ENCODE peak calls at places on chromosomes 6 and 20, in five cellular contexts. One of them, this sample, is unnamed.

GRCh38 chr20:47267621-47268020 is 88.9 kb downstream of the ZMYND8 start:
- DNase-seq in astrocyte of the spinal cord: no peak
- DNase-seq in uterus: no peak
- DNase-seq in RWPE1: no peak
- DNase-seq in HepG2: no peak
- DNase-seq in this sample: no peak

GRCh38 chr20:25539742-25540201 is 45.6 kb downstream of the NINL start:
- DNase-seq in astrocyte of the spinal cord: no peak
- DNase-seq in uterus: no peak
- DNase-seq in RWPE1: no peak
- DNase-seq in HepG2: no peak
- DNase-seq in this sample: no peak

GRCh38 chr20:24314053-24314452 is 155.4 kb upstream of the SYNDIG1 start:
- DNase-seq in astrocyte of the spinal cord: no peak
- DNase-seq in uterus: no peak
- DNase-seq in RWPE1: no peak
- DNase-seq in HepG2: no peak
- DNase-seq in this sample: no peak

GRCh38 chr6:122484760-122485159 is 13.2 kb upstream of the SERINC1 start:
- DNase-seq in astrocyte of the spinal cord: no peak
- DNase-seq in uterus: no peak
- DNase-seq in RWPE1: no peak
- DNase-seq in HepG2: no peak
- DNase-seq in this sample: no peak

GRCh38 chr20:62376112-62377063 is 9.3 kb upstream of the LAMA5 start:
- DNase-seq in astrocyte of the spinal cord: no peak
- DNase-seq in uterus: peak
- DNase-seq in RWPE1: no peak
- DNase-seq in HepG2: peak
- DNase-seq in this sample: no peak

GRCh38 chr20:35663813-35664543 is 722 bp downstream of the CPNE1 start:
- DNase-seq in astrocyte of the spinal cord: peak
- DNase-seq in uterus: peak
- DNase-seq in RWPE1: peak
- DNase-seq in HepG2: peak
- DNase-seq in this sample: no peak

GRCh38 chr6:111880181-111880944 is 7.1 kb upstream of the FYN start:
- DNase-seq in astrocyte of the spinal cord: peak
- DNase-seq in uterus: no peak
- DNase-seq in RWPE1: peak
- DNase-seq in HepG2: no peak
- DNase-seq in this sample: no peak

GRCh38 chr6:100472674-100473073 is 8.0 kb upstream of the SIM1 start:
- DNase-seq in astrocyte of the spinal cord: no peak
- DNase-seq in uterus: no peak
- DNase-seq in RWPE1: no peak
- DNase-seq in HepG2: no peak
- DNase-seq in this sample: no peak

GRCh38 chr6:119671105-119671504 is 321.5 kb upstream of the MAN1A1 start:
- DNase-seq in astrocyte of the spinal cord: peak
- DNase-seq in uterus: no peak
- DNase-seq in RWPE1: no peak
- DNase-seq in HepG2: no peak
- DNase-seq in this sample: no peak

GRCh38 chr6:30885999-30886896 is 1.9 kb downstream of the DDR1 start:
- DNase-seq in astrocyte of the spinal cord: peak
- DNase-seq in uterus: peak
- DNase-seq in RWPE1: peak
- DNase-seq in HepG2: peak
- DNase-seq in this sample: peak

GRCh38 chr6:1087112-1087843 is 224.6 kb upstream of the FOXQ1 start:
- DNase-seq in astrocyte of the spinal cord: no peak
- DNase-seq in uterus: no peak
- DNase-seq in RWPE1: no peak
- DNase-seq in HepG2: no peak
- DNase-seq in this sample: no peak

GRCh38 chr6:38209291-38209865 is 389.9 kb downstream of the ZFAND3 start:
- DNase-seq in astrocyte of the spinal cord: peak
- DNase-seq in uterus: no peak
- DNase-seq in RWPE1: no peak
- DNase-seq in HepG2: no peak
- DNase-seq in this sample: no peak

GRCh38 chr6:132270745-132271414 is 130.4 kb downstream of the MOXD1 start:
- DNase-seq in astrocyte of the spinal cord: no peak
- DNase-seq in uterus: no peak
- DNase-seq in RWPE1: no peak
- DNase-seq in HepG2: no peak
- DNase-seq in this sample: no peak

GRCh38 chr6:133973109-133973971 is 20.3 kb downstream of the TBPL1 start:
- DNase-seq in astrocyte of the spinal cord: peak
- DNase-seq in uterus: no peak
- DNase-seq in RWPE1: peak
- DNase-seq in HepG2: peak
- DNase-seq in this sample: no peak

GRCh38 chr6:73779943-73780342 is 83.9 kb downstream of the CD109 start:
- DNase-seq in astrocyte of the spinal cord: no peak
- DNase-seq in uterus: no peak
- DNase-seq in RWPE1: no peak
- DNase-seq in HepG2: no peak
- DNase-seq in this sample: no peak

GRCh38 chr20:3767434-3768341 is at the start of gene ADISSP:
- DNase-seq in astrocyte of the spinal cord: peak
- DNase-seq in uterus: peak
- DNase-seq in RWPE1: peak
- DNase-seq in HepG2: peak
- DNase-seq in this sample: peak

GRCh38 chr6:74940211-74940610 is 265.6 kb downstream of the COL12A1 start:
- DNase-seq in astrocyte of the spinal cord: no peak
- DNase-seq in uterus: no peak
- DNase-seq in RWPE1: no peak
- DNase-seq in HepG2: no peak
- DNase-seq in this sample: no peak

GRCh38 chr6:147201885-147202515 is 2.2 kb upstream of the STXBP5 start:
- DNase-seq in astrocyte of the spinal cord: peak
- DNase-seq in uterus: peak
- DNase-seq in RWPE1: no peak
- DNase-seq in HepG2: peak
- DNase-seq in this sample: no peak

GRCh38 chr20:36183155-36183944 is 28.8 kb downstream of the EPB41L1 start:
- DNase-seq in astrocyte of the spinal cord: no peak
- DNase-seq in uterus: no peak
- DNase-seq in RWPE1: no peak
- DNase-seq in HepG2: peak
- DNase-seq in this sample: no peak

GRCh38 chr20:8431538-8432434 is 299.7 kb downstream of the PLCB1 start:
- DNase-seq in astrocyte of the spinal cord: no peak
- DNase-seq in uterus: peak
- DNase-seq in RWPE1: no peak
- DNase-seq in HepG2: no peak
- DNase-seq in this sample: peak

GRCh38 chr20:40241944-40242343 is 447.1 kb downstream of the MAFB start:
- DNase-seq in astrocyte of the spinal cord: no peak
- DNase-seq in uterus: no peak
- DNase-seq in RWPE1: no peak
- DNase-seq in HepG2: no peak
- DNase-seq in this sample: no peak

GRCh38 chr6:21208796-21209186 is 384.8 kb upstream of the SOX4 start:
- DNase-seq in astrocyte of the spinal cord: no peak
- DNase-seq in uterus: no peak
- DNase-seq in RWPE1: no peak
- DNase-seq in HepG2: no peak
- DNase-seq in this sample: no peak

GRCh38 chr6:4732691-4733315 is 43.4 kb upstream of the CDYL start:
- DNase-seq in astrocyte of the spinal cord: peak
- DNase-seq in uterus: peak
- DNase-seq in RWPE1: peak
- DNase-seq in HepG2: peak
- DNase-seq in this sample: peak

GRCh38 chr6:11758878-11759277 is 19.7 kb downstream of the ADTRP start:
- DNase-seq in astrocyte of the spinal cord: no peak
- DNase-seq in uterus: no peak
- DNase-seq in RWPE1: no peak
- DNase-seq in HepG2: no peak
- DNase-seq in this sample: no peak

GRCh38 chr20:654427-654770 is 1.4 kb upstream of the SRXN1 start:
- DNase-seq in astrocyte of the spinal cord: no peak
- DNase-seq in uterus: no peak
- DNase-seq in RWPE1: no peak
- DNase-seq in HepG2: no peak
- DNase-seq in this sample: no peak

GRCh38 chr20:651713-652610 is 1.0 kb downstream of the SRXN1 start:
- DNase-seq in astrocyte of the spinal cord: no peak
- DNase-seq in uterus: no peak
- DNase-seq in RWPE1: no peak
- DNase-seq in HepG2: no peak
- DNase-seq in this sample: no peak

GRCh38 chr20:653110-653589 is at the start of gene SRXN1:
- DNase-seq in astrocyte of the spinal cord: peak
- DNase-seq in uterus: peak
- DNase-seq in RWPE1: peak
- DNase-seq in HepG2: peak
- DNase-seq in this sample: peak

GRCh38 chr20:652611-653109 is 340 bp downstream of the SRXN1 start:
- DNase-seq in astrocyte of the spinal cord: peak
- DNase-seq in uterus: no peak
- DNase-seq in RWPE1: no peak
- DNase-seq in HepG2: no peak
- DNase-seq in this sample: no peak

DNA sequence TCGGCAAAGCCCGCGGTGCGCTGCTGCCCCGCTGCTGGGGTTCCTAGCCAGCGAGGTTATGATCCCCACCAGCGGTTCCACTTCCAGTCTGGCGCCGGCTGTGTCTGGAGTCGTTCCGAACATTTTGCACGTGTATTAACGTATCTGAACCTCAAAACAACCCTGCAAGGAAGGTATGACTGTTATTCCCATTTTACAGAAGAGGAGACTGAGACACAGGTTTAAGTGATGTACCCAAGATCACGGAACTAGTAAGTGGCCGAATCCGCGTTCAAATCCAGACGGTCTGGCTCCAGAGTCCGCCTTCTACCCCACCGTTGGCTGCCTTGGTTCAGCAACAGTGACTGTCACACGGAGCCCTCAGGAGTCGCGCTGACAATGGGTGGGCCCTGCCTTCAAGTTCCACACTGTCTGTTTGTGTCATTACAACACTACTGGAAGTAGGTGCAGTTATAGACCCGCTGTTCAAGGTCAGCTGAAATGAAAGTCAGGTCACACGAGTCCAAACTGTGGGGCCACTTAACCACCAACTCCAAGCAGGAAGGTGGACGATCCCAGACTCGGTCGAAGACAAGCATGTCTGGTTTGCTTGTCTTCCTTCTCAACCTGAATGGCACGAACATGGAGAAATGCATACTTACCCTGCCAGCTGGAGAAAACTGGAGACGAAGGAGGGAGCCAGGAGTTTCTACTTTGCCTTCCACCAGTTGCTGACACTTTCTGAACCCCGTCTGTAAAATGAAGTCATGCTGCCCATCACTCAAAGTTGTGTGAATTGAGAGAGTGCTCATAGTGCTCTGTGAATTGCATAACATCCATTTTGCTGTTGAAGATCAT is 808 bp upstream of the SRXN1 start:
- DNase-seq in astrocyte of the spinal cord: no peak
- DNase-seq in uterus: no peak
- DNase-seq in RWPE1: no peak
- DNase-seq in HepG2: peak
- DNase-seq in this sample: no peak
- TF ChIP-seq CTCF in astrocyte of the spinal cord: no peak
- TF ChIP-seq CTCF in uterus: no peak
- TF ChIP-seq CTCF in RWPE1: no peak
- TF ChIP-seq CTCF in HepG2: no peak
- TF ChIP-seq CTCF in this sample: no peak

DNA sequence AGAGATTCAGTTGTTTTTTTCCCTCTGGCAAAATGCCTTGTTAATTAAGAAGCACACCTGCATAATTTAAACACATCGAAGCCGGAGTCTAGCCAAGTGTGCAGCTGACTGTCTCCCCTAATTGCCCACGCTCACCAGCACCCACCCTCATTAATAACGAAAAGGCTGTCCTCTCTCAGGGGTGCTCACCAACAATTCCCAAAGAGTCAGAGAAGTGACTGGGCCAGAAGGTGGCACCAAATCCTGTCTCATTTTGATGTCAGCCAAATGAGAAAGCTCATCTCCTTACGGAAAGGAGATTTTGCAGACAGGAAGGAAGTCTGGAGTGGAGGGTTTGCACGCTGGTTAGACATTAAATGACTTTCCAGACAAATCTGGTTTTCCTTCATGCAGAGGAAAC is 60.7 kb upstream of the MC3R start:
- DNase-seq in astrocyte of the spinal cord: no peak
- DNase-seq in uterus: no peak
- DNase-seq in RWPE1: peak
- DNase-seq in HepG2: peak
- DNase-seq in this sample: no peak
- TF ChIP-seq CTCF in astrocyte of the spinal cord: peak
- TF ChIP-seq CTCF in uterus: no peak
- TF ChIP-seq CTCF in RWPE1: peak
- TF ChIP-seq CTCF in HepG2: peak
- TF ChIP-seq CTCF in this sample: no peak

GRCh38 chr6:136654086-136654485 is 103.9 kb upstream of the MAP7 start:
- DNase-seq in astrocyte of the spinal cord: no peak
- DNase-seq in uterus: no peak
- DNase-seq in RWPE1: no peak
- DNase-seq in HepG2: no peak
- DNase-seq in this sample: no peak
- TF ChIP-seq CTCF in astrocyte of the spinal cord: no peak
- TF ChIP-seq CTCF in uterus: no peak
- TF ChIP-seq CTCF in RWPE1: no peak
- TF ChIP-seq CTCF in HepG2: no peak
- TF ChIP-seq CTCF in this sample: no peak

GRCh38 chr6:42405025-42405424 is 46.7 kb downstream of the TRERF1 start:
- DNase-seq in astrocyte of the spinal cord: peak
- DNase-seq in uterus: no peak
- DNase-seq in RWPE1: no peak
- DNase-seq in HepG2: no peak
- DNase-seq in this sample: no peak

GRCh38 chr6:42404494-42404893 is 47.2 kb downstream of the TRERF1 start:
- DNase-seq in astrocyte of the spinal cord: peak
- DNase-seq in uterus: no peak
- DNase-seq in RWPE1: peak
- DNase-seq in HepG2: no peak
- DNase-seq in this sample: no peak

GRCh38 chr6:42403831-42404230 is 47.9 kb downstream of the TRERF1 start:
- DNase-seq in astrocyte of the spinal cord: no peak
- DNase-seq in uterus: no peak
- DNase-seq in RWPE1: no peak
- DNase-seq in HepG2: no peak
- DNase-seq in this sample: no peak

GRCh38 chr6:42402184-42402583 is 49.5 kb downstream of the TRERF1 start:
- DNase-seq in astrocyte of the spinal cord: peak
- DNase-seq in uterus: no peak
- DNase-seq in RWPE1: peak
- DNase-seq in HepG2: no peak
- DNase-seq in this sample: no peak

DNA sequence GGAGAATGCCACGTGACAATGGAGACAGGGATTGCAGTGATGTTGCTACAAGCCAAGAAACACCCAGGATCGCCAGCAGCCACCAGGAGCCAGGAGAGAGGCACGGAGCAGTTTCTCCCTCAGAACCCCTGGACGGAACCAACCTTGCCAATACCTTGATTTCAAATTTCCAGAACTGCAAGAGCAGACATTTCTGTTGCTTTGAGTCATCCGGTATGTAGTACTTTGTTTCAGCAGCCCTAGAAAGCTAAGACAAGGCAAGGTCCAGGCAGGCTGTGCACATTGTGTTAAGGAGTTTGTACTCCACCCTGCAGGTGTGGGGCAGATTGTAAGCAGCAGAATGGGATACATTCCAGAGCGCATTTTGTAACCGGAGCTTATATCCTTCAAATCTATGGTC is 48.3 kb downstream of the TRERF1 start:
- DNase-seq in astrocyte of the spinal cord: peak
- DNase-seq in uterus: no peak
- DNase-seq in RWPE1: peak
- DNase-seq in HepG2: no peak
- DNase-seq in this sample: no peak
- TF ChIP-seq CTCF in astrocyte of the spinal cord: no peak
- TF ChIP-seq CTCF in uterus: no peak
- TF ChIP-seq CTCF in RWPE1: peak
- TF ChIP-seq CTCF in HepG2: no peak
- TF ChIP-seq CTCF in this sample: no peak